ENCODE peak calls at places on chromosomes 5 and 9, in six cellular contexts. J is stomach, C is cardiac muscle cell, F is Peyer's patch, G is fibroblast of lung, H is upper lobe of left lung. U is an unnamed sample.

GRCh38 chr5:143440448-143441102 is 37.1 kb upstream of the NR3C1 start:
- DNase-seq in J (no peak), C (no peak), F (no peak), G (no peak), H (no peak), U (no peak)

GRCh38 chr5:17238521-17239041 is 21.1 kb downstream of the BASP1 start:
- DNase-seq in J (no peak), C (no peak), F (no peak), G (peak; percentile 85), H (no peak), U (no peak)

GRCh38 chr5:95162231-95162992 is 122.5 kb downstream of the MCTP1 start:
- DNase-seq in J (no peak), C (no peak), F (no peak), G (no peak), H (no peak), U (no peak)

GRCh38 chr5:167814828-167815227 is 476.6 kb upstream of the WWC1 start:
- DNase-seq in J (no peak), C (no peak), F (no peak), G (peak; percentile 100), H (no peak), U (no peak)

GRCh38 chr5:130715541-130715940 is 449.5 kb downstream of the HINT1 start:
- DNase-seq in J (no peak), C (no peak), F (no peak), G (peak; percentile 56), H (no peak), U (no peak)

GRCh38 chr5:151174612-151175101 is 17.1 kb upstream of the ANXA6 start:
- DNase-seq in J (no peak), C (no peak), F (no peak), G (no peak), H (no peak), U (no peak)

GRCh38 chr5:96144289-96144688 is 182.6 kb upstream of the ELL2 start:
- DNase-seq in J (peak; percentile 65), C (no peak), F (no peak), G (no peak), H (no peak), U (no peak)

GRCh38 chr5:107519900-107520354 is 150.8 kb downstream of the EFNA5 start:
- DNase-seq in J (no peak), C (peak; percentile 51), F (no peak), G (peak; percentile 40), H (no peak), U (no peak)

GRCh38 chr5:132824426-132824825 is 6.0 kb downstream of the SHROOM1 start:
- DNase-seq in J (no peak), C (no peak), F (no peak), G (no peak), H (no peak), U (no peak)

GRCh38 chr9:95507456-95508241 is 9.1 kb downstream of the PTCH1 start:
- DNase-seq in J (peak; percentile 47), C (peak; percentile 68), F (peak; percentile 21), G (peak; percentile 77), H (peak; percentile 43), U (peak; percentile 64)

GRCh38 chr9:116087246-116087645 is 66.3 kb upstream of the PAPPA start:
- DNase-seq in J (peak; percentile 26), C (peak; percentile 8), F (no peak), G (peak; percentile 88), H (peak; percentile 86), U (no peak)

GRCh38 chr5:142287096-142287972 is 37.5 kb downstream of the SPRY4 start:
- DNase-seq in J (no peak), C (no peak), F (no peak), G (no peak), H (no peak), U (no peak)

GRCh38 chr5:132662004-132662401 is 4.0 kb downstream of the IL13 start:
- DNase-seq in J (peak; percentile 23), C (no peak), F (no peak), G (no peak), H (no peak), U (no peak)

GRCh38 chr5:170082701-170083100 is 23.0 kb upstream of the FOXI1 start:
- DNase-seq in J (no peak), C (no peak), F (no peak), G (no peak), H (no peak), U (no peak)

GRCh38 chr5:171906171-171906570 is 100.3 kb downstream of the FBXW11 start:
- DNase-seq in J (no peak), C (no peak), F (no peak), G (no peak), H (no peak), U (no peak)

GRCh38 chr5:138639326-138639725 is 64.1 kb upstream of the HSPA9 start:
- DNase-seq in J (no peak), C (no peak), F (no peak), G (no peak), H (no peak), U (no peak)

GRCh38 chr9:114027901-114028465 is 50.1 kb downstream of the AMBP start:
- DNase-seq in J (no peak), C (no peak), F (no peak), G (no peak), H (peak; percentile 8), U (no peak)

GRCh38 chr9:5879419-5880181 is 11.1 kb upstream of the MLANA start:
- DNase-seq in J (no peak), C (no peak), F (no peak), G (peak; percentile 90), H (no peak), U (no peak)

GRCh38 chr9:113390192-113390960 is 10.7 kb downstream of the ALAD start:
- DNase-seq in J (no peak), C (no peak), F (no peak), G (no peak), H (no peak), U (no peak)

GRCh38 chr5:50929174-50929573 is 262.7 kb downstream of the PARP8 start:
- DNase-seq in J (no peak), C (no peak), F (no peak), G (no peak), H (no peak), U (no peak)

GRCh38 chr9:131349881-131350563 is 43.9 kb upstream of the PRRC2B start:
- DNase-seq in J (peak; percentile 93), C (peak; percentile 87), F (peak; percentile 92), G (peak; percentile 79), H (peak; percentile 93), U (peak; percentile 87)
- H3K4me3 ChIP-seq in J (peak overlapping the region; percentile 29), C (no peak overlapping the region), F (peak overlapping the region; percentile 27), G (no peak overlapping the region), H (no peak overlapping the region), U (no peak overlapping the region)

GRCh38 chr9:128558431-128559310 is 6.3 kb downstream of the SPTAN1 start:
- DNase-seq in J (peak; percentile 87), C (peak; percentile 62), F (peak; percentile 59), G (peak; percentile 93), H (peak; percentile 81), U (no peak)

GRCh38 chr9:128554155-128554862 is 1.9 kb downstream of the SPTAN1 start:
- DNase-seq in J (peak; percentile 37), C (peak; percentile 85), F (peak; percentile 57), G (peak; percentile 96), H (peak; percentile 44), U (no peak)

GRCh38 chr9:128555180-128555721 is 2.9 kb downstream of the SPTAN1 start:
- DNase-seq in J (no peak), C (peak; percentile 64), F (no peak), G (peak; percentile 86), H (peak; percentile 29), U (no peak)

GRCh38 chr9:128556915-128557634 is 4.7 kb downstream of the SPTAN1 start:
- DNase-seq in J (no peak), C (no peak), F (no peak), G (no peak), H (no peak), U (no peak)

DNA sequence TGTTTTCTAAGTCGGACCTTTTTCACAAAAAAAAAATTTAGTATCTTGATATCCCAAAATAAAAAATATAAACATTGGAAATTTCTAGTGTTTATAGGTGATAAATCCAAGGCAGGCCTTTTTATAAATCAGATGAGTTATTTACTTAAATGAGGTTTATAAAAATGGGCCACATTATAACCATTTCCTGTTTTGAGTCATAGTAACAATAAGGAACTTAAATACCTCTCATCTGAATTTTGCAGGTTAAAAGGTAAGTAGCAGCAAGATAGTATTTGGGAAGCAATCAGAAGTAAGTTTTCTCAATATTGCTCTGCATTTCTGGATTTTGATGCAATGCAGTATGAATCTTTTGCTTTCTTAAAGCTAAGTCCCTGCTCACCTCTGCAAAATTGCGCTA is 3.9 kb downstream of the SPTAN1 start:
- DNase-seq in J (no peak), C (no peak), F (no peak), G (no peak), H (no peak), U (no peak)
- H3K4me1 ChIP-seq in J (peaks cover 80% of the 10 kb centered on the region), C (peaks cover 39% of the 10 kb centered on the region), F (peaks cover 17% of the 10 kb centered on the region), G (peaks cover 15% of the 10 kb centered on the region), H (peaks cover 79% of the 10 kb centered on the region), U (peaks cover 49% of the 10 kb centered on the region)

DNA sequence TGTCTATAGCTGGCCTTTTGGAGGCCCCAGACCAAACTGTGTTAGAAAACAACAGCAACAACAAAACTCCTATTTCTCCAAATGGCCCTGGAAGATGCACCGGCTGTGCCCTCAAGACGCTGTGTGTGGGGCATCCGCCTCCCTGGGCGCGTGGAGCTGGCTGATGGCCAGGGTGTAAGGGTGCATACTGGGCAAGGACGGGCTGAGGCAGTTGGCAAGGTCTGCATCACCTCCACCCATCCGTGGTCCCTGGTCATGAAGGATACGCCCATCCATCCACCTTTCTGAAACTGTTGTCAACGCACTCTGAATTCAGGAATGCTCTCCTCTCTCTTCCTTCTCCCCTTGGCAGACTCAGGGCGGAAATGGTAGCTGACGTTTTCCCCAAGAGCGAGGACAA is 33.1 kb upstream of the FCN1 start:
- DNase-seq in J (no peak), C (no peak), F (no peak), G (no peak), H (peak; percentile 6), U (no peak)
- H3K27ac ChIP-seq in J (no peak overlapping the region), C (no peak overlapping the region), F (no peak overlapping the region), G (no peak overlapping the region), H (no peak overlapping the region), U (no peak overlapping the region)

GRCh38 chr5:42951169-42951846 is 88.8 kb downstream of the ANXA2R start:
- DNase-seq in J (peak; percentile 32), C (no peak), F (peak; percentile 72), G (peak; percentile 56), H (peak; percentile 56), U (peak; percentile 86)

GRCh38 chr5:42953061-42953460 is 87.1 kb downstream of the ANXA2R start:
- DNase-seq in J (no peak), C (no peak), F (no peak), G (peak; percentile 26), H (no peak), U (peak; percentile 7)

GRCh38 chr5:42950466-42951168 is 89.5 kb downstream of the ANXA2R start:
- DNase-seq in J (peak; percentile 74), C (no peak), F (peak; percentile 66), G (peak; percentile 100), H (peak; percentile 91), U (peak; percentile 61)

GRCh38 chr5:42952575-42952974 is 87.5 kb downstream of the ANXA2R start:
- DNase-seq in J (no peak), C (no peak), F (no peak), G (peak; percentile 22), H (no peak), U (no peak)

DNA sequence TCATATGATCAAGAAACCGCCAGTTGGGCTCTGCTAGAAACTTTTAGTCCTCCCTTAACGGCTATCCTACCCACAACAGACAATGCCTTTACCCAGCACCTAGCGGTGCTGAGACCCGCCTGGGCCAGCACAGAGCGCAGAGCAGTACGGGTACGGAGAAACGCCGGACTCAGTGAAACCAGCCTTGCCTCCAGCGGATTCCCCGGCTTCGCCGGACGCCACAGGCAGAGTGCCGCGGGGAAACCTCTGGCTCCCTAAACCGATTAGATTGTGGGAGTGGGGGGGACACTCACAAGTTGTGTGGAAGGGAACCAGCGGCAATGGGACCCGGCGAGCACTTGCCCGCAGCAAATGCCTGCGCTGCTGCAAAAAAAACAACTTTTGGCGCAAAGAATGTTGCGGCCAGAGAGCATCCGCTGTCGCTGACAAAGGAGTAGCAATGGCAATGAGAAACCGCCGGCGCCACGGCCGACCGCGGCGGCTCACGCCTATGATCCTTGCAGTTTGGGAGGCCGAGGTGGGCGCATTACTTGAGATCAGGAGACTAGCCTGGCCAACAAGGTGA is 88.2 kb downstream of the ANXA2R start:
- DNase-seq in J (peak; percentile 31), C (no peak), F (peak; percentile 46), G (peak; percentile 64), H (peak; percentile 46), U (peak; percentile 68)
- H3K4me3 ChIP-seq in J (peak overlapping the region; percentile 45), C (no peak overlapping the region), F (peak overlapping the region; percentile 72), G (peak overlapping the region; percentile 30), H (peak overlapping the region; percentile 7), U (peak overlapping the region; percentile 80)

U was measured in naive thymus-derived CD4-positive, alpha-beta T cell.